ENCODE peak calls at places on chromosomes 11 and 22, in seven cellular contexts. N is tibial artery; M is pancreas; V is stimulated activated CD4-positive, alpha-beta T cell treated with anti-CD3 and anti-CD28 coated beads, Interleukin-15, amount 100 ng/mL, for 24 hours; Q is effector CD4-positive, alpha-beta T cell; O is EL; U is AG08396. D is an unnamed sample.

GRCh38 chr11:69385466-69385820 is 91.5 kb downstream of the MYEOV start:
- DNase-seq in N (peak), M (no peak), V (no peak), Q (no peak), O (no peak), U (no peak), D (no peak)

GRCh38 chr11:123472236-123472935 is 42.3 kb downstream of the GRAMD1B start:
- DNase-seq in N (no peak), M (no peak), V (no peak), Q (no peak), O (no peak), U (no peak), D (no peak)

GRCh38 chr11:121800704-121801516 is 315.1 kb downstream of the BLID start:
- DNase-seq in N (no peak), M (no peak), V (no peak), Q (no peak), O (no peak), U (no peak), D (no peak)

GRCh38 chr11:128171496-128171895 is 415.9 kb downstream of the ETS1 start:
- DNase-seq in N (no peak), M (no peak), V (no peak), Q (no peak), O (no peak), U (no peak), D (no peak)

GRCh38 chr11:60078742-60079141 is 9.7 kb upstream of the MS4A2 start:
- DNase-seq in N (no peak), M (no peak), V (no peak), Q (no peak), O (no peak), U (no peak), D (no peak)

GRCh38 chr11:32374261-32374711 is 61.1 kb downstream of the WT1 start:
- DNase-seq in N (no peak), M (no peak), V (peak), Q (no peak), O (peak), U (peak), D (peak)

GRCh38 chr22:48679656-48680555 is 1147.8 kb downstream of the BRD1 start:
- DNase-seq in N (no peak), M (no peak), V (no peak), Q (no peak), O (no peak), U (no peak), D (no peak)

GRCh38 chr22:50701428-50702154 is 29.0 kb downstream of the SHANK3 start:
- DNase-seq in N (no peak), M (peak), V (no peak), Q (no peak), O (no peak), U (no peak), D (no peak)

GRCh38 chr11:55367674-55368073 is at the start of gene OR4A15:
- DNase-seq in N (no peak), M (no peak), V (no peak), Q (no peak), O (no peak), U (no peak), D (no peak)

GRCh38 chr11:95699631-95700470 is 89.7 kb downstream of the FAM76B start:
- DNase-seq in N (no peak), M (no peak), V (no peak), Q (no peak), O (no peak), U (no peak), D (no peak)

GRCh38 chr11:12841946-12842630 is 167.0 kb upstream of the RASSF10 start:
- DNase-seq in N (no peak), M (no peak), V (no peak), Q (no peak), O (peak), U (peak), D (no peak)

D was measured in GM12864.